ENCODE peak calls at places on chromosomes 1 and 21, in five cellular contexts. M, G, R, K and Q are unnamed samples.

GRCh38 chr21:36297938-36298572 is 21.9 kb upstream of the MORC3 start:
- DNase-seq in M (peak), G (peak), R (no peak), K (no peak), Q (peak)

GRCh38 chr1:225424562-225425210 is 3.2 kb downstream of the LBR start:
- DNase-seq in M (no peak), G (no peak), R (no peak), K (no peak), Q (peak)

GRCh38 chr1:59150537-59151386 is 146.1 kb upstream of the FGGY start:
- DNase-seq in M (peak), G (no peak), R (no peak), K (peak), Q (peak)

GRCh38 chr1:67952071-67952470 is 98.4 kb downstream of the DIRAS3 start:
- DNase-seq in M (no peak), G (no peak), R (no peak), K (no peak), Q (no peak)

GRCh38 chr1:209823143-209824041 is 4.4 kb upstream of the UTP25 start:
- DNase-seq in M (peak), G (peak), R (peak), K (no peak), Q (no peak)

GRCh38 chr21:44729336-44730027 is 18.1 kb upstream of the TSPEAR start:
- DNase-seq in M (no peak), G (no peak), R (no peak), K (no peak), Q (no peak)

GRCh38 chr1:27548858-27549719 is 54.9 kb downstream of the AHDC1 start:
- DNase-seq in M (no peak), G (no peak), R (no peak), K (peak), Q (no peak)

GRCh38 chr1:199041173-199041914 is 402.5 kb downstream of the PTPRC start:
- DNase-seq in M (no peak), G (no peak), R (no peak), K (no peak), Q (no peak)

GRCh38 chr1:54299037-54299436 is 99.1 kb downstream of the MRPL37 start:
- DNase-seq in M (no peak), G (peak), R (no peak), K (peak), Q (no peak)

GRCh38 chr1:103108525-103109150 is 316 bp upstream of the COL11A1 start:
- DNase-seq in M (peak), G (no peak), R (no peak), K (no peak), Q (no peak)

GRCh38 chr1:26126321-26127084 is 14.9 kb downstream of the PDIK1L start:
- DNase-seq in M (peak), G (peak), R (peak), K (no peak), Q (peak)

GRCh38 chr1:5978452-5978851 is 13.8 kb downstream of the NPHP4 start:
- DNase-seq in M (peak), G (no peak), R (no peak), K (no peak), Q (no peak)

GRCh38 chr1:71357708-71358107 is 276.9 kb upstream of the ZRANB2 start:
- DNase-seq in M (peak), G (no peak), R (no peak), K (no peak), Q (no peak)

GRCh38 chr1:205598841-205599666 is 32.8 kb downstream of the ELK4 start:
- DNase-seq in M (no peak), G (no peak), R (no peak), K (peak), Q (no peak)

GRCh38 chr1:59687081-59687480 is 127.7 kb upstream of the HOOK1 start:
- DNase-seq in M (no peak), G (no peak), R (no peak), K (no peak), Q (no peak)

GRCh38 chr1:91781371-91781825 is 104.6 kb downstream of the TGFBR3 start:
- DNase-seq in M (peak), G (no peak), R (peak), K (no peak), Q (no peak)

GRCh38 chr1:184888505-184888904 is 85.8 kb downstream of the NIBAN1 start:
- DNase-seq in M (peak), G (no peak), R (no peak), K (no peak), Q (no peak)

GRCh38 chr1:31704261-31705079 is 653 bp upstream of the COL16A1 start:
- DNase-seq in M (peak), G (peak), R (no peak), K (no peak), Q (no peak)

GRCh38 chr1:238023137-238023536 is 132.4 kb upstream of the ZP4 start:
- DNase-seq in M (no peak), G (no peak), R (no peak), K (no peak), Q (no peak)

GRCh38 chr1:18611311-18611710 is 19.3 kb upstream of the PAX7 start:
- DNase-seq in M (no peak), G (no peak), R (peak), K (no peak), Q (no peak)

GRCh38 chr1:108858541-108858940 is 1.6 kb upstream of the AKNAD1 start:
- DNase-seq in M (no peak), G (no peak), R (no peak), K (no peak), Q (no peak)

GRCh38 chr1:10537082-10537766 is 62.5 kb downstream of the PEX14 start:
- DNase-seq in M (peak), G (no peak), R (no peak), K (no peak), Q (no peak)

GRCh38 chr1:188479146-188479545 is 1650.4 kb downstream of the PLA2G4A start:
- DNase-seq in M (no peak), G (no peak), R (no peak), K (no peak), Q (no peak)

GRCh38 chr1:234724517-234725176 is 114.7 kb upstream of the IRF2BP2 start:
- DNase-seq in M (no peak), G (no peak), R (no peak), K (peak), Q (no peak)

GRCh38 chr1:48661726-48662483 is 114.8 kb downstream of the BEND5 start:
- DNase-seq in M (no peak), G (no peak), R (no peak), K (no peak), Q (no peak)

GRCh38 chr21:45029968-45030636 is 44.3 kb upstream of the ADARB1 start:
- DNase-seq in M (no peak), G (no peak), R (no peak), K (no peak), Q (no peak)

GRCh38 chr1:171137580-171137979 is 46.9 kb downstream of the FMO3 start:
- DNase-seq in M (no peak), G (no peak), R (no peak), K (no peak), Q (no peak)

GRCh38 chr1:224691526-224691925 is 75.4 kb downstream of the CNIH3 start:
- DNase-seq in M (no peak), G (no peak), R (no peak), K (no peak), Q (no peak)

GRCh38 chr1:101290922-101291561 is 54.2 kb downstream of the S1PR1 start:
- DNase-seq in M (no peak), G (no peak), R (no peak), K (no peak), Q (no peak)

GRCh38 chr21:31957631-31958030 is 84.8 kb downstream of the HUNK start:
- DNase-seq in M (no peak), G (peak), R (no peak), K (no peak), Q (no peak)

GRCh38 chr1:86435327-86435726 is 11.4 kb downstream of the CLCA2 start:
- DNase-seq in M (no peak), G (no peak), R (no peak), K (no peak), Q (no peak)

GRCh38 chr1:92973203-92973907 is 12.1 kb upstream of the DIPK1A start:
- DNase-seq in M (no peak), G (no peak), R (no peak), K (no peak), Q (no peak)

GRCh38 chr21:26754853-26755252 is 90.4 kb downstream of the ADAMTS1 start:
- DNase-seq in M (peak), G (no peak), R (no peak), K (no peak), Q (no peak)

GRCh38 chr1:97334454-97334853 is 586.4 kb downstream of the DPYD start:
- DNase-seq in M (no peak), G (no peak), R (no peak), K (no peak), Q (no peak)

GRCh38 chr1:222829868-222830267 is 15.0 kb downstream of the DISP1 start:
- DNase-seq in M (no peak), G (no peak), R (no peak), K (no peak), Q (no peak)

GRCh38 chr1:204894031-204894430 is 23.4 kb downstream of the NFASC start:
- DNase-seq in M (no peak), G (no peak), R (no peak), K (no peak), Q (no peak)

GRCh38 chr21:42164064-42164789 is 54.7 kb upstream of the ABCG1 start:
- DNase-seq in M (peak), G (no peak), R (no peak), K (peak), Q (no peak)

GRCh38 chr21:25811186-25811585 is 76.4 kb downstream of the GABPA start:
- DNase-seq in M (no peak), G (no peak), R (no peak), K (no peak), Q (no peak)

GRCh38 chr1:243716901-243717300 is 133.1 kb downstream of the AKT3 start:
- DNase-seq in M (peak), G (no peak), R (no peak), K (no peak), Q (no peak)

GRCh38 chr1:41363632-41364320 is 2.5 kb downstream of the FOXO6 start:
- DNase-seq in M (no peak), G (no peak), R (no peak), K (no peak), Q (no peak)

GRCh38 chr1:41362749-41363631 is 1.8 kb downstream of the FOXO6 start:
- DNase-seq in M (no peak), G (no peak), R (no peak), K (no peak), Q (no peak)

GRCh38 chr1:41365320-41365633 is 4.0 kb downstream of the FOXO6 start:
- DNase-seq in M (no peak), G (no peak), R (no peak), K (no peak), Q (no peak)

GRCh38 chr1:41365772-41366427 is 4.7 kb downstream of the FOXO6 start:
- DNase-seq in M (no peak), G (peak), R (no peak), K (no peak), Q (no peak)

GRCh38 chr1:41364444-41365319 is 3.4 kb downstream of the FOXO6 start:
- DNase-seq in M (no peak), G (no peak), R (no peak), K (no peak), Q (no peak)
- H3K27ac ChIP-seq in M (no peak), G (peak), R (peak), K (peak), Q (no peak)

GRCh38 chr1:29653886-29654450 is 417.6 kb downstream of the PTPRU start:
- DNase-seq in M (no peak), G (no peak), R (no peak), K (no peak), Q (no peak)

GRCh38 chr1:29657816-29658215 is 421.5 kb downstream of the PTPRU start:
- DNase-seq in M (no peak), G (no peak), R (no peak), K (no peak), Q (no peak)

GRCh38 chr1:29655945-29656866 is 419.9 kb downstream of the PTPRU start:
- DNase-seq in M (no peak), G (no peak), R (no peak), K (no peak), Q (no peak)

GRCh38 chr1:29653034-29653810 is 416.9 kb downstream of the PTPRU start:
- DNase-seq in M (no peak), G (no peak), R (no peak), K (no peak), Q (no peak)

DNA sequence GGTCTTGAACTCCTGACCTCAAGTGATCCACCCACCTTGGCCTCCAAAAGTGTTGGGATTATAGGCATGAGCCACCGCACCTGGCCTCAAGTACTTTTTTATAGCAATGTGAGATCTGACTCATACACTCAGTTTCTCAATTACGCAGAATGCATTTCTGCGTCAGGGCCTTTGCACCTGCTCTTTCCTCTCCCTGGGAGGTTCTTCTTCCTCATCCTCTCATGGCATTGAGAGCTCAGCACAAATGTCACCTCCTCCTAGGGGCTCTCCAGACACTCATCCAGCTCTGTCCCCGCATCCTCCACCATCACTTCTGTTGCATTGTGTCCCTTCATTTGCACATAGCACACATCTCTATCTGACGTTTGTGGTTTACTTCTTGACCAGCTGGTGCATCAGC is 418.8 kb downstream of the PTPRU start:
- DNase-seq in M (no peak), G (no peak), R (no peak), K (no peak), Q (no peak)
- H3K27ac ChIP-seq in M (no peak), G (no peak), R (no peak), K (no peak), Q (no peak)

DNA sequence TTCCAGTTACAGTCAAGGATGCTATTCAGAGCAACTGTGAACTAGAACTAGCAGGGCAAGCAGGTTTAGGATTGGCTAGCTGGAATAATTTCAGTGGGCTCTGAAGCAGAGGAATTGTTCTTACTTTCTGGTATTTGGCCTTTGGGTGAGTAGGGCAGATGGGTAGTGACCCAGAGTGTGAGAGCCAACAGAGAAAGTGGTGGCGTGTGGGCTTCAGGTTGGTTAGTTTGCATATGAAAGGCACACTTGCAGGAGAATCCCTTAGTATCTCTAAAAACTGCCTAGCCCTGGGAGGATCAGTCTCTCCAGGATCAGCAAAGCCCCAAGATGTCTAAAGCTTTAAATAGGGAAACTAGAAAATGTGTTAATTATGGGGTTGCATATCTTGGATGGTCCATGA is 67.6 kb upstream of the LRRC8B start:
- DNase-seq in M (no peak), G (no peak), R (no peak), K (no peak), Q (no peak)
- H3K27ac ChIP-seq in M (no peak), G (no peak), R (no peak), K (no peak), Q (no peak)

GRCh38 chr1:229940689-229941088 is 126.3 kb upstream of the GALNT2 start:
- DNase-seq in M (no peak), G (no peak), R (peak), K (no peak), Q (no peak)
- H3K27ac ChIP-seq in M (no peak), G (no peak), R (peak), K (no peak), Q (no peak)

GRCh38 chr21:35266546-35266945 is 217.4 kb upstream of the RUNX1 start:
- DNase-seq in M (peak), G (no peak), R (no peak), K (no peak), Q (no peak)
- H3K27ac ChIP-seq in M (no peak), G (no peak), R (no peak), K (no peak), Q (peak)

GRCh38 chr1:190563230-190563629 is 85.6 kb upstream of the BRINP3 start:
- DNase-seq in M (no peak), G (no peak), R (no peak), K (no peak), Q (no peak)

GRCh38 chr1:190564117-190564516 is 86.5 kb upstream of the BRINP3 start:
- DNase-seq in M (no peak), G (no peak), R (no peak), K (no peak), Q (no peak)

DNA sequence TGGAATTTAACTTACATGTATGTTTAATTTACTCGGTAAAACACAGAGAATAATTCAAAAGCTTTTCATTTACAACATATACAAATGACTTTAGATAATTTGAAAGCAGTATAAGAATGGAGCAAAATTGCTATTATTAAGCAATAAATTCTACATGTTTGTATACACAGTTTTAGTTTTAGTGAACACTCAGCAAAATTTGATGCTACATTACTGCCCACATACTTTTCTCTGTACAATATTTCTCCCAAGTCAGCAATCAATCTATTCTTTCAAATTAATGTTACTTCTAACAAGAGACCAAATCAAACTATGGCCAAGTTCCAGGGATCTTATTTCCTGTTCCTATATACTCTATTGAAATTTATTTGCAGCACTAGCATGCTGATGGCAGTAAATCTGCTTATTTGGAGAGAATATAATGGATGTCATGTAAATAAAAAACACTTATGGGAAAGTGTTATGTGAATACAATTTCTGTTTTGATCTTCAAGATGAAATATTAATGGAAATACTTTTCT is 82.6 kb upstream of the BRINP3 start:
- DNase-seq in M (no peak), G (no peak), R (peak), K (no peak), Q (no peak)
- H3K27ac ChIP-seq in M (no peak), G (no peak), R (peak), K (no peak), Q (no peak)

GRCh38 chr1:203703586-203703985 is 61.4 kb upstream of the LAX1 start:
- DNase-seq in M (no peak), G (no peak), R (no peak), K (no peak), Q (no peak)

GRCh38 chr1:203700901-203701300 is 64.1 kb upstream of the LAX1 start:
- DNase-seq in M (no peak), G (no peak), R (no peak), K (no peak), Q (no peak)

GRCh38 chr1:203704120-203704519 is 60.9 kb upstream of the LAX1 start:
- DNase-seq in M (no peak), G (no peak), R (no peak), K (no peak), Q (no peak)

GRCh38 chr1:203701606-203702005 is 63.4 kb upstream of the LAX1 start:
- DNase-seq in M (peak), G (no peak), R (no peak), K (no peak), Q (no peak)

GRCh38 chr1:203702130-203702577 is 62.8 kb upstream of the LAX1 start:
- DNase-seq in M (peak), G (peak), R (peak), K (no peak), Q (peak)
- H3K27ac ChIP-seq in M (no peak), G (no peak), R (no peak), K (no peak), Q (no peak)

GRCh38 chr1:17239420-17239819 is 9.5 kb upstream of the PADI3 start:
- DNase-seq in M (peak), G (no peak), R (peak), K (no peak), Q (peak)
- H3K27ac ChIP-seq in M (no peak), G (no peak), R (peak), K (no peak), Q (no peak)

GRCh38 chr1:7018826-7019225 is 233.6 kb downstream of the CAMTA1 start:
- DNase-seq in M (peak), G (no peak), R (no peak), K (no peak), Q (no peak)
- H3K27ac ChIP-seq in M (no peak), G (no peak), R (no peak), K (no peak), Q (no peak)

DNA sequence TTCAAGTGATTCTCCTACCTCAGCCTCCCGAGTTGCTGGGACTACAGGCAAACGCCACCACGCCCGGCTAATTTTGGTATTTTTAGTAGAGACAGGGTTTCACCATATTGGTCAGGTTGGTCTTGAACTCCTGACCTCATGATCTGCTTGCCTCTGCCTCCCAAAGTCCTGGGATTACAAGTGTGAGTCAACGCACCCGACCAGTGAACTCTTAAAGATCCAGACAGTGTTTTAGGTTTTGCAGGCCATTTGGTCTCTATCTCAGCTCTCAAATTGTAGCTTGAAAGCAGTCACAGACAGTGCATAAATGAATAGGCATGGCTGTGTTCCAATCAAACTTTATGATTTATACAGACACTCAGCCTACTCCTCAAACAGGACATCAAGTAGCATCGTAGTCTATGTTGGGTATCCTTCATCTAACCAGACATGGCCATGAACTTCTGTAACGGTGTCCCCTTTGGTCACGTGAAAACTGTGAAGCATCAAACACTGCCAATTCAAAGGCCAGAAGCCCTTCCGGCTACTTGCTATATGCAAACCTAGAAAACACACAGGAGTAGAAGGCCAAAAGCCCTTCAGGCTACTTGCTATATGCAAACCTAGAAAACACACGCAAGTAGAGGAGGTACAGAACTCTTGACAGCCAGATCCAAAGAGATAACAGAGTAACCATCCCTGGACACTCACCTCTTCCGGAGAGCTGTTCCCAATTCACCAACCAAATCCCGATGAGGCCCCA is 3.1 kb downstream of the FUCA1 start:
- DNase-seq in M (no peak), G (no peak), R (no peak), K (no peak), Q (no peak)
- H3K27ac ChIP-seq in M (no peak), G (no peak), R (no peak), K (peak), Q (no peak)